ENCODE peak calls at places on chromosome 14, in ten cellular contexts. U is anterior cingulate cortex, L is stomach, C is MCF 10A, I is cardiac muscle cell, T is choroid plexus epithelial cell, G is NCI-H345, P is T-helper 2 cell, H is esophagus squamous epithelium, N is A172. V is an unnamed sample.

GRCh38 chr14:72883963-72884362 is 9.9 kb downstream of the DPF3 start:
- DNase-seq in U (no peak), L (no peak), C (no peak), I (no peak), T (peak), G (no peak), P (no peak), H (no peak), N (peak), V (no peak)

GRCh38 chr14:103058209-103059055 is 1.1 kb upstream of the CDC42BPB start:
- DNase-seq in U (no peak), L (no peak), C (no peak), I (peak), T (peak), G (no peak), P (no peak), H (no peak), N (no peak), V (no peak)

GRCh38 chr14:104283197-104284106 is 145.1 kb downstream of the KIF26A start:
- DNase-seq in U (no peak), L (no peak), C (no peak), I (no peak), T (no peak), G (no peak), P (no peak), H (no peak), N (no peak), V (no peak)

GRCh38 chr14:53953828-53954550 is 2.6 kb downstream of the BMP4 start:
- DNase-seq in U (no peak), L (no peak), C (peak), I (peak), T (peak), G (peak), P (no peak), H (no peak), N (peak), V (no peak)

GRCh38 chr14:35229495-35230089 is 62.6 kb upstream of the PSMA6 start:
- DNase-seq in U (no peak), L (no peak), C (peak), I (peak), T (no peak), G (peak), P (no peak), H (no peak), N (no peak), V (no peak)

GRCh38 chr14:72443991-72444431 is 449.9 kb downstream of the DPF3 start:
- DNase-seq in U (no peak), L (no peak), C (no peak), I (no peak), T (no peak), G (no peak), P (peak), H (no peak), N (no peak), V (no peak)

GRCh38 chr14:102813691-102814090 is 36.4 kb downstream of the TRAF3 start:
- DNase-seq in U (no peak), L (no peak), C (no peak), I (no peak), T (no peak), G (no peak), P (no peak), H (no peak), N (no peak), V (no peak)

GRCh38 chr14:81176224-81176623 is 44.5 kb downstream of the GTF2A1 start:
- DNase-seq in U (no peak), L (peak), C (no peak), I (no peak), T (no peak), G (no peak), P (no peak), H (no peak), N (no peak), V (no peak)

GRCh38 chr14:39988939-39989338 is 556.7 kb upstream of the FBXO33 start:
- DNase-seq in U (no peak), L (no peak), C (peak), I (peak), T (peak), G (peak), P (no peak), H (no peak), N (peak), V (peak)